ENCODE peak calls at places on chromosomes 4 and X, in six cellular contexts. N is IMR-90, L is H9, B is trophoblast cell, U is H1, J is neuronal stem cell. T is an unnamed sample.

GRCh38 chr4:113783289-113783688 is 21.8 kb upstream of the CAMK2D start:
- DNase-seq in N (no peak), L (no peak), B (no peak), U (no peak), J (no peak), T (no peak)

GRCh38 chr4:16772366-16772850 is 126.0 kb downstream of the LDB2 start:
- DNase-seq in N (peak; percentile 63), L (no peak), B (no peak), U (no peak), J (no peak), T (no peak)

GRCh38 chr4:47085661-47086060 is 54.3 kb downstream of the GABRB1 start:
- DNase-seq in N (no peak), L (no peak), B (no peak), U (no peak), J (no peak), T (no peak)

GRCh38 chr4:56259595-56259994 is 127.7 kb downstream of the AASDH start:
- DNase-seq in N (no peak), L (no peak), B (no peak), U (no peak), J (no peak), T (no peak)

GRCh38 chrX:10769165-10769564 is 148.8 kb upstream of the MID1 start:
- DNase-seq in N (peak; percentile 35), L (no peak), B (no peak), U (no peak), J (peak; percentile 24), T (peak; percentile 47)

GRCh38 chr4:150033937-150034336 is 44.3 kb upstream of the DCLK2 start:
- DNase-seq in N (peak; percentile 87), L (no peak), B (no peak), U (no peak), J (no peak), T (peak; percentile 26)

GRCh38 chr4:144575181-144575580 is 70.8 kb upstream of the HHIP start:
- DNase-seq in N (no peak), L (no peak), B (no peak), U (no peak), J (no peak), T (no peak)

GRCh38 chr4:185914583-185915199 is 102.7 kb upstream of the SORBS2 start:
- DNase-seq in N (peak; percentile 82), L (no peak), B (no peak), U (no peak), J (no peak), T (peak; percentile 88)

GRCh38 chr4:3130826-3131225 is 56.3 kb downstream of the HTT start:
- DNase-seq in N (no peak), L (no peak), B (no peak), U (no peak), J (no peak), T (no peak)

GRCh38 chrX:74349387-74349786 is 45.4 kb downstream of the ZCCHC13 start:
- DNase-seq in N (peak; percentile 82), L (no peak), B (peak; percentile 11), U (no peak), J (no peak), T (peak; percentile 62)

GRCh38 chr4:186727977-186728519 is 4.4 kb upstream of the FAT1 start:
- DNase-seq in N (no peak), L (peak; percentile 62), B (no peak), U (no peak), J (peak; percentile 18), T (peak; percentile 50)

GRCh38 chr4:127622621-127622922 is 10.2 kb upstream of the INTU start:
- DNase-seq in N (no peak), L (no peak), B (no peak), U (no peak), J (no peak), T (peak; percentile 60)

GRCh38 chr4:6195602-6196319 is 4.6 kb downstream of the JAKMIP1 start:
- DNase-seq in N (no peak), L (no peak), B (no peak), U (no peak), J (no peak), T (no peak)

GRCh38 chr4:15702941-15703403 is at the start of gene BST1:
- DNase-seq in N (peak; percentile 50), L (peak; percentile 55), B (peak; percentile 27), U (no peak), J (no peak), T (no peak)

GRCh38 chr4:181933471-181933870 is 309.7 kb upstream of the TENM3 start:
- DNase-seq in N (no peak), L (no peak), B (no peak), U (no peak), J (no peak), T (no peak)

GRCh38 chr4:188091-188490 is 63.8 kb downstream of the ZNF718 start:
- DNase-seq in N (no peak), L (no peak), B (no peak), U (no peak), J (no peak), T (no peak)
- H2AFZ ChIP-seq in N (no peak overlapping the region), L (no peak overlapping the region), B (no peak overlapping the region), U (no peak overlapping the region), J (no peak overlapping the region), T (no peak overlapping the region)

DNA sequence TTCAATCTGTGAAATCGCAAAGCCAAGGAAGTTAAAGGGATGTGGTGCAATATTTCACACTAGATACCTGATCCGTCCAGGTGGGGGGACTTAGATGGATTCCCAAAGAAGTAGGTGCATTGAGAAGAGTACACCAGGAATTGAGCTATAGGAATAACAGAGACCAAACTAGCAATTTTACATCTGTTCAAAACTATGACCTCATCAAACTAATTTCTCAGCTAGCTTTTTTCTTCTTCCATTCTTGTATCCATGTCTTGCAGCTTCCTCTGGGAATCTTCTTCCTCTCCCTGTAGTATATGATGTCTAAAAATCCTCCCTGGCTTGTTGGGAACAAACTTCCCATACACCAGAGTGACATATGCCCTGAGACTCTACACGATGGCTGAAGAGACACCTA is 51.0 kb upstream of the PTPN13 start:
- DNase-seq in N (no peak), L (no peak), B (no peak), U (no peak), J (no peak), T (no peak)
- H3K14ac ChIP-seq in N (no peak overlapping the region), L (no peak overlapping the region), B (no peak overlapping the region), U (no peak overlapping the region), J (no peak overlapping the region), T (no peak overlapping the region)

GRCh38 chrX:155216179-155216939 is at the start of gene VBP1:
- DNase-seq in N (peak; percentile 96), L (peak; percentile 96), B (peak; percentile 81), U (peak; percentile 76), J (peak; percentile 87), T (peak; percentile 97)

GRCh38 chrX:155213731-155214130 is 2.5 kb upstream of the VBP1 start:
- DNase-seq in N (no peak), L (no peak), B (no peak), U (no peak), J (no peak), T (no peak)

GRCh38 chrX:155218777-155219176 is 2.5 kb downstream of the VBP1 start:
- DNase-seq in N (no peak), L (no peak), B (no peak), U (no peak), J (no peak), T (no peak)

GRCh38 chrX:155215443-155216178 is 649 bp upstream of the VBP1 start:
- DNase-seq in N (no peak), L (no peak), B (no peak), U (no peak), J (no peak), T (no peak)

GRCh38 chrX:155216940-155217450 is 735 bp downstream of the VBP1 start:
- DNase-seq in N (peak; percentile 4), L (no peak), B (no peak), U (no peak), J (peak; percentile 1), T (no peak)
- H2AFZ ChIP-seq in N (peak overlapping the region; percentile 95), L (no peak overlapping the region), B (no peak overlapping the region), U (no peak overlapping the region), J (peak overlapping the region; percentile 89), T (no peak overlapping the region)

GRCh38 chr4:52824270-52824602 is 37.9 kb upstream of the RASL11B start:
- DNase-seq in N (no peak), L (peak; percentile 20), B (no peak), U (no peak), J (no peak), T (no peak)
- H3K14ac ChIP-seq in N (peak overlapping the region; percentile 86), L (no peak overlapping the region), B (peak overlapping the region; percentile 43), U (no peak overlapping the region), J (no peak overlapping the region), T (peak overlapping the region; percentile 74)